ENCODE peak calls at places on chromosomes 2 and 18, in nine cellular contexts. N is nephron progenitor cell, P is cardiac fibroblast, L is spleen, S is GM10248, U is BE2C, E is foreskin keratinocyte, J is uterus, I is IMR-90. D is an unnamed sample.

GRCh38 chr2:201118121-201118956 is 2.4 kb downstream of the CFLAR start:
- DNase-seq in N (peak), P (peak), L (peak), S (peak), U (peak), E (peak), J (peak), I (peak), D (peak)

GRCh38 chr2:152344561-152345195 is 9.7 kb downstream of the FMNL2 start:
- DNase-seq in N (no peak), P (no peak), L (no peak), S (no peak), U (no peak), E (no peak), J (no peak), I (no peak), D (no peak)

GRCh38 chr2:18545384-18545783 is 15.1 kb downstream of the RDH14 start:
- DNase-seq in N (no peak), P (no peak), L (no peak), S (no peak), U (no peak), E (peak), J (no peak), I (peak), D (no peak)

GRCh38 chr18:69401475-69402218 is 959 bp downstream of the DOK6 start:
- DNase-seq in N (peak), P (peak), L (no peak), S (peak), U (no peak), E (peak), J (no peak), I (peak), D (no peak)

GRCh38 chr18:51107594-51108305 is 77.7 kb downstream of the SMAD4 start:
- DNase-seq in N (no peak), P (no peak), L (no peak), S (no peak), U (no peak), E (peak), J (no peak), I (peak), D (no peak)

GRCh38 chr2:60516383-60516811 is 37.1 kb downstream of the BCL11A start:
- DNase-seq in N (no peak), P (peak), L (no peak), S (no peak), U (no peak), E (no peak), J (no peak), I (peak), D (peak)

GRCh38 chr2:168752361-168752760 is 50.1 kb upstream of the NOSTRIN start:
- DNase-seq in N (no peak), P (no peak), L (no peak), S (no peak), U (no peak), E (no peak), J (no peak), I (no peak), D (no peak)

GRCh38 chr2:118047273-118047898 is 33.5 kb upstream of the CCDC93 start:
- DNase-seq in N (no peak), P (peak), L (no peak), S (no peak), U (no peak), E (no peak), J (no peak), I (peak), D (no peak)

GRCh38 chr18:56076735-56077134 is 488.7 kb upstream of the TCF4 start:
- DNase-seq in N (no peak), P (no peak), L (no peak), S (no peak), U (no peak), E (no peak), J (no peak), I (peak), D (no peak)

GRCh38 chr18:24590946-24591345 is 130.5 kb downstream of the HRH4 start:
- DNase-seq in N (no peak), P (no peak), L (no peak), S (no peak), U (no peak), E (no peak), J (no peak), I (no peak), D (no peak)

GRCh38 chr2:192051533-192051932 is 143.2 kb downstream of the TMEFF2 start:
- DNase-seq in N (no peak), P (no peak), L (no peak), S (no peak), U (peak), E (no peak), J (no peak), I (no peak), D (no peak)

GRCh38 chr2:144143294-144144092 is 376.4 kb downstream of the ZEB2 start:
- DNase-seq in N (no peak), P (no peak), L (no peak), S (no peak), U (no peak), E (no peak), J (no peak), I (no peak), D (no peak)

GRCh38 chr2:229130522-229130921 is 140.6 kb downstream of the PID1 start:
- DNase-seq in N (no peak), P (no peak), L (no peak), S (no peak), U (no peak), E (no peak), J (no peak), I (no peak), D (no peak)

GRCh38 chr18:10546557-10547300 is 20.9 kb downstream of the NAPG start:
- DNase-seq in N (no peak), P (peak), L (no peak), S (no peak), U (no peak), E (no peak), J (no peak), I (no peak), D (no peak)

GRCh38 chr18:10543277-10543676 is 17.4 kb downstream of the NAPG start:
- DNase-seq in N (no peak), P (no peak), L (no peak), S (no peak), U (no peak), E (no peak), J (no peak), I (peak), D (no peak)

DNA sequence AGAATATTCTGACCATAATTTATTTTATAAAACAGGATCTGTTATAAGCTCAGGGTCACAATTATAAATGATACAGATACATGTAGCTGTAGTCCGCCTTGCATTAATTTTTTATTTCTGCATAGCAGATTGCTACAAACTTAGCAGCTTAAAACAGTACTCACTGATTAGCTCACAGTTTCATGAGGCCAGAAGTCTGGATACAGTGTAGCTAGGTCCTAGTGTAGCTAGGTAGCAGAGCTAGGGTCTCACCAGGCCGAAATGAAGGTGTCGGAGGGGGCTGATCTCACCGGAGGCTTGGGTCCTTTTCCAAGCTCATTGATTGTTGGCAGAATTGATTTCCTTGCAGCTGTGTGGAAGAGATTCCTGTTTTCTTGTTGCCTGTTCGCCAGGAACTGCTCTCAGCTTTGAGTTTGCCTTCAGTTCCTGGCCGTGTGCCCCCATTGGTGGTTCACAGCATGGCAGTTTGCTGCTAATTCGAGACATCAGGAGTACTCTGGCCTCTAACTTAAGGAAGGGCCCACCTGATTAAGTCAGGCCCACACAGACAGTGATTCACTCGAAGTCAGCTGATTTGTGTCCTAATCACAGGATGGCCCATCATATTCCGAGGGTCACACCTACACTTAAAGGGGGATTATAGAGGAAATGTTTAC is 18.4 kb downstream of the NAPG start:
- DNase-seq in N (no peak), P (no peak), L (no peak), S (no peak), U (no peak), E (no peak), J (no peak), I (no peak), D (no peak)
- TF ChIP-seq CTCF in N (no peak), P (no peak), L (no peak), S (no peak), U (no peak), E (no peak), J (no peak), I (no peak), D (no peak)

DNA sequence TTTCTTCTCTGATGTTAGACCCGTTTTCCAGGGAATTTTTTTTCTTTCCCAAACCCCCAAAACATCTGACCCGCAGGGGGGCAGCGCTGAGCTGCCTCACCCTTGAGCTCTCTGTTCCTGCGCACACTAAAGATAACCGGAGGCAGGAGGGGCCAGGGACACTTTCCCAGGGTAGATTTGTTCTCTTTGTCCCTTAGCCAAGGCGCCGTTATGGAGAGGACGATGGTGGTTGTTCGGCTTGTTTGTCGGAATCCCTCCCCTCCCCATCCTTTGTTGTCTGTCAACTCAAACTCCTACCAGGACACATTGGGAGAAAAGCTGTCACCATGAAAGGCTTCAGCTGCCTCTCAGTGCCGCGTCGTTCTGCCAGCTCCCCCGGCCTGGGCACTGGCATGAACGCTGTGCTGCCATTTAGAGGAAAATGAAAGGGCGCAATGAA is 62.3 kb downstream of the RND3 start:
- DNase-seq in N (peak), P (peak), L (no peak), S (no peak), U (peak), E (no peak), J (no peak), I (peak), D (no peak)
- TF ChIP-seq CTCF in N (no peak), P (peak), L (no peak), S (no peak), U (peak), E (peak), J (no peak), I (peak), D (no peak)

DNA sequence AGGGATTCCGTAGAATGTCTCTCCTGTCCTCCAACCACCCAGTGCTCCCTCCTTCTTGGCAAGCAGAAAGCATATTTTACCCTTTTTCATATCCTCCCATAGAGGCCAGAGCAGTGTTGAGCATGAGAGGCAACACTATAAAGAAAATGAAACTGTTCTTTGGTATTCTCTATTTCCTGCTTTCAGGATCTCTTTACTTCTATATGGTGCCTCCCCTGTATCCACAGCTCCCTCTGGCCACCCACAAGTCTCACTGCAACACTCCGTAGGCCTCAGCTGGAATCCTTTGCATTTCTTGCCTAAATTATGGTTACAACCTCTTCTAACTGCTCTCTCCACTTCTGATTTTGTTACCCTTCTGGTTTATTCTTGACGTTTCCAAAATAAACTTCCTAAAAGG is 74.9 kb upstream of the C2orf15 start:
- DNase-seq in N (no peak), P (peak), L (no peak), S (peak), U (no peak), E (peak), J (no peak), I (peak), D (no peak)
- TF ChIP-seq CTCF in N (peak), P (peak), L (no peak), S (peak), U (peak), E (peak), J (no peak), I (peak), D (peak)

GRCh38 chr2:125313806-125314205 is 1288.7 kb downstream of the CNTNAP5 start:
- DNase-seq in N (no peak), P (no peak), L (peak), S (no peak), U (no peak), E (no peak), J (no peak), I (no peak), D (no peak)
- TF ChIP-seq CTCF in N (no peak), P (no peak), L (no peak), S (no peak), U (no peak), E (no peak), J (no peak), I (no peak), D (no peak)

GRCh38 chr2:42928692-42929576 is 136.6 kb upstream of the HAAO start:
- DNase-seq in N (peak), P (peak), L (no peak), S (no peak), U (peak), E (no peak), J (no peak), I (peak), D (no peak)
- TF ChIP-seq CTCF in N (peak), P (peak), L (no peak), S (no peak), U (peak), E (peak), J (peak), I (peak), D (peak)

DNA sequence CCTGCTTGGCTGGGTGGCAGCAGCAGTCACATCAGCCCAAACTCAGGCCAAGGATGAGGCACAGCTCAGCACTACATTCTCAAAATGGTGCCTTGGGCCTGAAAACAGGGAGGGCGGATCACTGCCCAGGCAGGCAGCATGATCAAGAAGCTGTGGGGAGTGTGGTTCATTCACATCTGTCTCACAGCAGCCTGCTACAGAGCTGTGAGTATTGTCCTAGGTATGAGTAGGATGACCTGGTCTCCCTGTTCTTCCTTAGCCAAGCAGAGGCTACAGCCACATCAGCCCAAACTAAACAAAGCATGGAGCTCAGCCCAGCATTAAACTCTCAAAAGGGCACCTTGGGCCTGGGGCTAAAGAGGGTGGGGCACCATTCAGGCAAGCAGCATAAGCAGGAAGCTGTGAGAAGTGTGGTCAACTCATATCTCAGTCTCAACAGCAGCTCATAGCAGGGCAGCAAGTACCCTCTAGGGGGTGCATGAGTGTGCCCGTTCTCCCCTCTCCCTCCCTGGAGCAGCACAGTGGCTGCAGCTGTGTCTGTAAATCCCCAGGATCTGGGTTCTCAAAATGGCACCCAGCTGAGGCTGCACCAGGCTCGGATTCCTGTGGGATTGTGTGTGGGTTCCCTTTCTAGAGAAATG is 139.6 kb downstream of the TRABD2A start:
- DNase-seq in N (no peak), P (peak), L (peak), S (peak), U (peak), E (peak), J (no peak), I (peak), D (no peak)
- TF ChIP-seq CTCF in N (no peak), P (peak), L (peak), S (peak), U (peak), E (peak), J (no peak), I (peak), D (peak)

GRCh38 chr2:25227576-25227975 is 59.2 kb upstream of the POMC start:
- DNase-seq in N (no peak), P (no peak), L (no peak), S (no peak), U (no peak), E (no peak), J (no peak), I (no peak), D (no peak)
- TF ChIP-seq CTCF in N (no peak), P (no peak), L (no peak), S (no peak), U (peak), E (no peak), J (no peak), I (no peak), D (no peak)

GRCh38 chr2:54114936-54115283 is 505 bp upstream of the ACYP2 start:
- DNase-seq in N (no peak), P (no peak), L (no peak), S (no peak), U (no peak), E (no peak), J (no peak), I (no peak), D (no peak)

GRCh38 chr2:54109848-54110247 is 5.6 kb upstream of the ACYP2 start:
- DNase-seq in N (no peak), P (no peak), L (no peak), S (no peak), U (no peak), E (no peak), J (no peak), I (no peak), D (no peak)

GRCh38 chr2:54120950-54121349 is 5.5 kb downstream of the ACYP2 start:
- DNase-seq in N (no peak), P (no peak), L (no peak), S (no peak), U (no peak), E (no peak), J (no peak), I (no peak), D (no peak)

DNA sequence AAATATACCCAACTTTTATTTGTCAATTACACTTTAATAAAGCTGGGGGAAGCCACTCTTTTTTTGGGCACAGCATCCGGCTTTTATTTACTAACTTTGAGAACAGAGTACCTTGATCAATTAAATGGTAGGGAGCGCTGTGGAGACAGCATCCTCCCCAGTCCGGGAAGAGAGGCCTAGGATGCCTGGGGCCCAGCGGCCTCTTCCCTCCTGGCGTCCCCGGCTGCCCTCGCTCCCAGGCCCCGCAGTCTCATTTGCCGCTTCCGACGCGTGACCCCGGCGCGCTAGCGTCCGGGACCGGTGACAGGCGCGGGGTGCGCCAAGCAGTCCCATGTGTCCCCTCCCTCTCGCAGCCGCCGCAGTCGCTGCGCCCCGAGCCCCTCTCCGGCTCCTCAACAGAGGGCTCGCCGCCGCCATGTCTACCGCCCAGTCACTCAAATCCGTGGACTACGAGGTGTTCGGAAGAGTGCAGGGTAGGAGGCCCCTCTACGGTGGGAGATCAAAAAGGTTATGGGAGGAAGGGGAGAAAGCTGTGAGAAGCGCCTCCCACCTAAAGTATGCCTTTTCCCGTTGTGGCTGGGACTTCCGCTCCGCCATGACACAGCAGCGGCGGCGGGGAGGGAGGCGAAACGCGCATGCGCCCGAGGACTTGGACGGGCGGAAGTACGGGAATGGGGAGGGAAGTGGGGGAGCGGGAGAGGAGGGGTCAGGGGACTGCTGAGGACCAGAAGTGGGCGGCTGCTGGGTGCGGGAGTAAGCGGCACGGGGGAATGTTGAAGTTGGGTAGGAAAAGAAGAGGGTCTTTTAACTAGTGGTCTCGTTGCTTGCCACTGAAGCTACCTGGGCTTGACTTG is at the start of gene ACYP2:
- DNase-seq in N (peak), P (peak), L (peak), S (peak), U (peak), E (peak), J (peak), I (peak), D (peak)
- TF ChIP-seq CTCF in N (no peak), P (peak), L (no peak), S (no peak), U (peak), E (peak), J (no peak), I (peak), D (peak)

GRCh38 chr2:241066893-241067341 is 35.2 kb downstream of the MTERF4 start:
- DNase-seq in N (peak), P (no peak), L (no peak), S (no peak), U (no peak), E (no peak), J (no peak), I (no peak), D (peak)
- TF ChIP-seq CTCF in N (no peak), P (no peak), L (no peak), S (no peak), U (no peak), E (peak), J (no peak), I (no peak), D (peak)

DNA sequence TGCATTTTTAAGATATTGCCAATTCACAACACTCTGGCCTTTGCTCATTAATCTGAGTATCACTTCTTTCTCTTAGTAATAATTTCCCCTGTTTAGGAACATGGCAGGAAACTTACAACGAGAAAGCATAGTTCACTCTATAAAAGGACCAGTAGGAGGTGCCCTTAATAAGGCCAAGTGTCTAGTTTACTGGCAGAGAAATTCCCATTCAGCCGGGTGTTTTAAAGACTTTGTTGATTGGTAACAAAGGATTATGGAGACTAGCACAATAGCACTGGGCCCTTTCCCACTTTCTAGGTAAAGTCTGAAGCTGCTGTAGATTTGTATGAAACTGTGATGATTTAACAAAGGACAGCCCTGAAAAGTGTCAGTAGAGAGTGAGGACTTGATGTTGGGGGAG is 3.1 kb downstream of the DCC start:
- DNase-seq in N (no peak), P (no peak), L (no peak), S (no peak), U (no peak), E (no peak), J (no peak), I (peak), D (no peak)
- TF ChIP-seq CTCF in N (peak), P (no peak), L (no peak), S (peak), U (peak), E (peak), J (no peak), I (no peak), D (no peak)

D was measured in osteocyte.